ENCODE peak calls at places on chromosomes 16 and 17, in four cellular contexts. One of them, this sample, is unnamed.

GRCh38 chr16:591892-592517 is 2.1 kb downstream of the RAB40C start:
- DNase-seq in A549: no peak
- DNase-seq in K562: no peak
- DNase-seq in HepG2: no peak
- DNase-seq in this sample: no peak

GRCh38 chr16:73448970-73449369 is 401.0 kb upstream of the ZFHX3 start:
- DNase-seq in K562: no peak
- DNase-seq in HepG2: no peak
- DNase-seq in A549: no peak
- DNase-seq in this sample: no peak

GRCh38 chr16:24536671-24537070 is 2.7 kb upstream of the RBBP6 start:
- DNase-seq in HepG2: peak
- DNase-seq in A549: no peak
- DNase-seq in K562: no peak
- DNase-seq in this sample: no peak

GRCh38 chr17:16617481-16618060 is 36.1 kb downstream of the ZNF624 start:
- DNase-seq in HepG2: no peak
- DNase-seq in A549: no peak
- DNase-seq in K562: no peak
- DNase-seq in this sample: no peak

GRCh38 chr17:18015603-18016002 is 23.4 kb downstream of the ATPAF2 start:
- DNase-seq in A549: no peak
- DNase-seq in HepG2: no peak
- DNase-seq in K562: no peak
- DNase-seq in this sample: no peak

GRCh38 chr16:49556252-49557069 is 182.9 kb downstream of the C16orf78 start:
- DNase-seq in HepG2: peak
- DNase-seq in A549: peak
- DNase-seq in K562: peak
- DNase-seq in this sample: no peak

GRCh38 chr17:69443138-69443537 is 28.6 kb downstream of the MAP2K6 start:
- DNase-seq in A549: no peak
- DNase-seq in K562: no peak
- DNase-seq in HepG2: no peak
- DNase-seq in this sample: no peak

GRCh38 chr17:78745407-78746088 is 36.5 kb downstream of the CYTH1 start:
- DNase-seq in HepG2: peak
- DNase-seq in A549: peak
- DNase-seq in K562: peak
- DNase-seq in this sample: no peak

GRCh38 chr17:29039764-29040598 is 3.0 kb upstream of the PIPOX start:
- DNase-seq in HepG2: no peak
- DNase-seq in A549: no peak
- DNase-seq in K562: no peak
- DNase-seq in this sample: no peak

GRCh38 chr17:19304751-19305150 is 57.8 kb downstream of the B9D1 start:
- DNase-seq in A549: no peak
- DNase-seq in K562: no peak
- DNase-seq in HepG2: no peak
- DNase-seq in this sample: no peak

GRCh38 chr16:87180069-87180468 is 137.1 kb downstream of the C16orf95 start:
- DNase-seq in K562: no peak
- DNase-seq in A549: no peak
- DNase-seq in HepG2: no peak
- DNase-seq in this sample: no peak

GRCh38 chr16:81567087-81567486 is 122.5 kb downstream of the CMIP start:
- DNase-seq in HepG2: no peak
- DNase-seq in K562: no peak
- DNase-seq in A549: no peak
- DNase-seq in this sample: no peak

GRCh38 chr17:2380225-2380922 is 20.5 kb downstream of the MNT start:
- DNase-seq in HepG2: no peak
- DNase-seq in K562: no peak
- DNase-seq in A549: no peak
- DNase-seq in this sample: no peak

GRCh38 chr16:66904846-66905632 is 13.6 kb downstream of the CDH16 start:
- DNase-seq in HepG2: peak
- DNase-seq in K562: no peak
- DNase-seq in A549: no peak
- DNase-seq in this sample: no peak

GRCh38 chr17:82949984-82950383 is 110.2 kb upstream of the ZNF750 start:
- DNase-seq in HepG2: no peak
- DNase-seq in K562: no peak
- DNase-seq in A549: no peak
- DNase-seq in this sample: no peak

GRCh38 chr17:35010093-35010492 is 29.8 kb downstream of the LIG3 start:
- DNase-seq in A549: no peak
- DNase-seq in K562: no peak
- DNase-seq in HepG2: no peak
- DNase-seq in this sample: no peak

GRCh38 chr16:71703324-71703723 is 21.2 kb downstream of the PHLPP2 start:
- DNase-seq in A549: no peak
- DNase-seq in HepG2: no peak
- DNase-seq in K562: no peak
- DNase-seq in this sample: no peak

GRCh38 chr17:45370949-45371413 is 54.2 kb upstream of the MAP3K14 start:
- DNase-seq in HepG2: no peak
- DNase-seq in A549: peak
- DNase-seq in K562: no peak
- DNase-seq in this sample: no peak

GRCh38 chr17:72665841-72666518 is 426.5 kb downstream of the SLC39A11 start:
- DNase-seq in A549: no peak
- DNase-seq in HepG2: no peak
- DNase-seq in K562: no peak
- DNase-seq in this sample: no peak

GRCh38 chr17:6488008-6488539 is 43.8 kb downstream of the PIMREG start:
- DNase-seq in K562: no peak
- DNase-seq in HepG2: no peak
- DNase-seq in A549: no peak
- DNase-seq in this sample: no peak

GRCh38 chr17:1229354-1229890 is 40.8 kb upstream of the BHLHA9 start:
- DNase-seq in A549: no peak
- DNase-seq in HepG2: no peak
- DNase-seq in K562: peak
- DNase-seq in this sample: no peak

GRCh38 chr16:56013962-56014552 is 138.9 kb upstream of the CES5A start:
- DNase-seq in HepG2: peak
- DNase-seq in A549: peak
- DNase-seq in K562: peak
- DNase-seq in this sample: no peak

GRCh38 chr17:16406742-16407674 is 8.4 kb upstream of the TRPV2 start:
- DNase-seq in A549: peak
- DNase-seq in HepG2: no peak
- DNase-seq in K562: no peak
- DNase-seq in this sample: peak

GRCh38 chr17:17853811-17854527 is 17.2 kb upstream of the SREBF1 start:
- DNase-seq in K562: no peak
- DNase-seq in A549: no peak
- DNase-seq in HepG2: no peak
- DNase-seq in this sample: no peak

GRCh38 chr17:59368218-59368857 is 36.9 kb downstream of the YPEL2 start:
- DNase-seq in K562: no peak
- DNase-seq in A549: no peak
- DNase-seq in HepG2: peak
- DNase-seq in this sample: no peak

GRCh38 chr16:56360117-56361008 is 65.0 kb downstream of the AMFR start:
- DNase-seq in A549: no peak
- DNase-seq in K562: no peak
- DNase-seq in HepG2: no peak
- DNase-seq in this sample: no peak

GRCh38 chr17:67376509-67376891 is 581 bp upstream of the PITPNC1 start:
- DNase-seq in HepG2: no peak
- DNase-seq in K562: no peak
- DNase-seq in A549: no peak
- DNase-seq in this sample: no peak

GRCh38 chr16:72234372-72234771 is 62.4 kb upstream of the PMFBP1 start:
- DNase-seq in A549: no peak
- DNase-seq in HepG2: no peak
- DNase-seq in K562: no peak
- DNase-seq in this sample: no peak

GRCh38 chr17:71438631-71439146 is 682.1 kb upstream of the SOX9 start:
- DNase-seq in HepG2: peak
- DNase-seq in K562: no peak
- DNase-seq in A549: peak
- DNase-seq in this sample: no peak

GRCh38 chr17:17232303-17232621 is 4.7 kb downstream of the FLCN start:
- DNase-seq in HepG2: no peak
- DNase-seq in K562: no peak
- DNase-seq in A549: no peak
- DNase-seq in this sample: no peak

GRCh38 chr16:6749714-6750113 is 582.9 kb upstream of the RBFOX1 start:
- DNase-seq in HepG2: no peak
- DNase-seq in K562: no peak
- DNase-seq in A549: no peak
- DNase-seq in this sample: no peak

GRCh38 chr17:35256629-35257028 is 13.8 kb downstream of the SLFN5 start:
- DNase-seq in K562: no peak
- DNase-seq in HepG2: no peak
- DNase-seq in A549: peak
- DNase-seq in this sample: no peak

GRCh38 chr17:39196820-39197331 is 593 bp downstream of the CACNB1 start:
- DNase-seq in A549: peak
- DNase-seq in HepG2: no peak
- DNase-seq in K562: no peak
- DNase-seq in this sample: no peak
- TF ChIP-seq POLR2AphosphoS2 in A549: no peak
- TF ChIP-seq POLR2AphosphoS2 in HepG2: no peak
- TF ChIP-seq POLR2AphosphoS2 in K562: no peak
- TF ChIP-seq POLR2AphosphoS2 in this sample: no peak

DNA sequence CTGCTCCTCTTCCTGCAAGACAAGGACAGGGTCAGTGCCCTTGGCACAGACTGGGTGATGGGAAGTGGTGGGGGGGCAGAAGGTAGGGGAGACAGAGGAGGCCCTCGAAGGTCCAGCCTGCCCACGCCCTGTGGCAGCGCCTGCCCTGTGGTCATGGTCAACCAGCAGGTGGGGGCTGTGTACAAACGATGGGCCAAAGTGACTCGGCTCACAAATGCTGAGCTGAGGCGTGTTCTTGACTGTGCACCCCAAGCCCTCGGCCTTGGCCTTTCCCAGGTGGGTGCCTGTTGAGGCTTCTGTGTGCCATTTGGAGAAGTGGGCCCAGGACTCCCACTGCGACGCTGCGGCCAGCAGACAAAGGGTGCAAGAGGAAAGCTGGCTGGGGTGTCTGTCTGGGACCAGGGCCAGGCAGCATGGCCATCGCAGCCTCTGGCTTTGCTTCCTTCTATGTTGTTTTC is 22.6 kb downstream of the MXRA7 start:
- DNase-seq in K562: no peak
- DNase-seq in A549: peak
- DNase-seq in HepG2: no peak
- DNase-seq in this sample: no peak
- TF ChIP-seq POLR2AphosphoS2 in K562: no peak
- TF ChIP-seq POLR2AphosphoS2 in A549: no peak
- TF ChIP-seq POLR2AphosphoS2 in HepG2: no peak
- TF ChIP-seq POLR2AphosphoS2 in this sample: no peak

DNA sequence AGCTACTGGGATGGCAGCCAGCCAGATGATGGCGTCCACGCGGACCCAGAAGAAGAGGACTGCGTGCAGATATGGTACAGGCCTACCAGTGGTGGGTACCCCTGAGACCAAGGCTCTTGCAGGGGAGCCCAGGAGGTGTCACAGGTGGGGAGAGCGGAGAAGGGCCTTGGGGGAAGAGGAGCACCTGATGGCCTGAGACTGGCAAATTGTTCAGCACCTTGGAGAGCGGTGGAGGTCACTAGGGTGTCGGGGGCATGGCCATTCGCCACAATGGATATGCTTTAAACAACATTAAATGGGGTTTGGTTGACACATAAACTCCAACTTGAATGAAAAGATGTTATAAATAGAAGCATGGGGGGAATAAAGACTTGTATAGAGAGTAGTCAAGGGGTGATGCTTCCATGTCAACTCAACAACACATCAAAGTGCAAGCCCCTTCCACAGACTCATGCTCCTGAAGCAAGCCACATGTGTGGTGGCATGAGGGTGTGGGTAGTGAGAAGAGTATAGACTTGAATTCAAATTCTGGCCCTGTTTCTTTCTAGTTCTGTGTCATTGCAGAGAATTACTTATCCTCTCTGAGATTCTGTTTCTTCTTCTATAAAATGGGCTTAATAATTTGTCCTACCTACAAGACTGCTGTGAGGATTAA is 22.2 kb downstream of the CLEC19A start:
- DNase-seq in A549: no peak
- DNase-seq in HepG2: peak
- DNase-seq in K562: peak
- DNase-seq in this sample: no peak
- TF ChIP-seq POLR2AphosphoS2 in A549: no peak
- TF ChIP-seq POLR2AphosphoS2 in HepG2: no peak
- TF ChIP-seq POLR2AphosphoS2 in K562: no peak
- TF ChIP-seq POLR2AphosphoS2 in this sample: no peak

DNA sequence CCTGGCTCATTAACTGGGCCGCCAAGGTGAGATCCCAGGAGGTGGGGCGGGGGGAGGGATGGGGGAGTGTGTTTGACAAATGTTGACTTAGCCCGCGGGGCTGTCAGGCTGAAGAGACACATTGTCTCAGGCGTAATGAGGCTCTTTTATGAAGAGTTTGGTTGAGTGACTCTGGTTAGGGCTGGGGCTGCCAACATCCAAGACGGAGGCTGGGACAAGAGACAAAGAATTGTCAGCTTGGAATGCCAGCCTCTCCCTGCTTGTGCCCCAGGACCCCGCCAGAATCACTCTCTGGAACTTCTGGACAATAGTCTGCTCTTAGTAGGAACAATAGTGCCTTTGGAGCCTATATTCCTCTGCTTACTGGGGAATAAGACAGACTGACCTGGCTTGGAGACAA is 24.0 kb downstream of the PCTP start:
- DNase-seq in K562: no peak
- DNase-seq in A549: no peak
- DNase-seq in HepG2: peak
- DNase-seq in this sample: no peak
- TF ChIP-seq POLR2AphosphoS2 in K562: no peak
- TF ChIP-seq POLR2AphosphoS2 in A549: no peak
- TF ChIP-seq POLR2AphosphoS2 in HepG2: no peak
- TF ChIP-seq POLR2AphosphoS2 in this sample: no peak